ENCODE peak calls at places on chromosomes 2 and 18, in ten cellular contexts. One of them, this sample, is unnamed.

GRCh38 chr2:165793779-165794519 is at the start of gene GALNT3:
- ATAC-seq in left lobe of liver: peak
- ATAC-seq in omental fat pad: peak
- ATAC-seq in left cardiac atrium: peak
- ATAC-seq in heart left ventricle: no peak
- ATAC-seq in K562: peak
- ATAC-seq in Right ventricle myocardium inferior: peak
- ATAC-seq in CD4-positive, alpha-beta T cell: peak
- ATAC-seq in natural killer cell: peak
- ATAC-seq in stimulated activated memory B cell treated with anti-CD40 and anti-IgM and Interleukin-4, amounts not matched to agents 10 μg/mL and 1 μg/mL and 100 μg/mL, for 72 hours: peak
- ATAC-seq in this sample: peak

GRCh38 chr18:51433296-51433695 is 235.8 kb upstream of the MEX3C start:
- ATAC-seq in K562: no peak
- ATAC-seq in left lobe of liver: no peak
- ATAC-seq in CD4-positive, alpha-beta T cell: no peak
- ATAC-seq in Right ventricle myocardium inferior: no peak
- ATAC-seq in omental fat pad: no peak
- ATAC-seq in heart left ventricle: no peak
- ATAC-seq in natural killer cell: no peak
- ATAC-seq in stimulated activated memory B cell treated with anti-CD40 and anti-IgM and Interleukin-4, amounts not matched to agents 10 μg/mL and 1 μg/mL and 100 μg/mL, for 72 hours: no peak
- ATAC-seq in left cardiac atrium: no peak
- ATAC-seq in this sample: no peak

GRCh38 chr18:79574938-79575525 is 104.6 kb upstream of the CTDP1 start:
- ATAC-seq in CD4-positive, alpha-beta T cell: peak
- ATAC-seq in natural killer cell: no peak
- ATAC-seq in Right ventricle myocardium inferior: no peak
- ATAC-seq in left cardiac atrium: no peak
- ATAC-seq in omental fat pad: no peak
- ATAC-seq in K562: no peak
- ATAC-seq in heart left ventricle: no peak
- ATAC-seq in stimulated activated memory B cell treated with anti-CD40 and anti-IgM and Interleukin-4, amounts not matched to agents 10 μg/mL and 1 μg/mL and 100 μg/mL, for 72 hours: peak
- ATAC-seq in left lobe of liver: no peak
- ATAC-seq in this sample: no peak

GRCh38 chr2:53880756-53881155 is 21.0 kb upstream of the GPR75 start:
- ATAC-seq in K562: no peak
- ATAC-seq in stimulated activated memory B cell treated with anti-CD40 and anti-IgM and Interleukin-4, amounts not matched to agents 10 μg/mL and 1 μg/mL and 100 μg/mL, for 72 hours: no peak
- ATAC-seq in heart left ventricle: no peak
- ATAC-seq in CD4-positive, alpha-beta T cell: no peak
- ATAC-seq in left cardiac atrium: no peak
- ATAC-seq in left lobe of liver: no peak
- ATAC-seq in omental fat pad: no peak
- ATAC-seq in Right ventricle myocardium inferior: no peak
- ATAC-seq in natural killer cell: no peak
- ATAC-seq in this sample: no peak

GRCh38 chr2:158725496-158725895 is 69.6 kb upstream of the DAPL1 start:
- ATAC-seq in omental fat pad: no peak
- ATAC-seq in left cardiac atrium: no peak
- ATAC-seq in stimulated activated memory B cell treated with anti-CD40 and anti-IgM and Interleukin-4, amounts not matched to agents 10 μg/mL and 1 μg/mL and 100 μg/mL, for 72 hours: no peak
- ATAC-seq in heart left ventricle: peak
- ATAC-seq in natural killer cell: no peak
- ATAC-seq in K562: no peak
- ATAC-seq in Right ventricle myocardium inferior: peak
- ATAC-seq in CD4-positive, alpha-beta T cell: no peak
- ATAC-seq in left lobe of liver: no peak
- ATAC-seq in this sample: no peak

GRCh38 chr2:190755796-190756415 is 107.0 kb downstream of the NAB1 start:
- ATAC-seq in natural killer cell: no peak
- ATAC-seq in stimulated activated memory B cell treated with anti-CD40 and anti-IgM and Interleukin-4, amounts not matched to agents 10 μg/mL and 1 μg/mL and 100 μg/mL, for 72 hours: no peak
- ATAC-seq in left lobe of liver: no peak
- ATAC-seq in omental fat pad: no peak
- ATAC-seq in heart left ventricle: no peak
- ATAC-seq in CD4-positive, alpha-beta T cell: no peak
- ATAC-seq in K562: no peak
- ATAC-seq in left cardiac atrium: peak
- ATAC-seq in Right ventricle myocardium inferior: no peak
- ATAC-seq in this sample: no peak

GRCh38 chr2:197498937-197499593 is 575 bp downstream of the HSPD1 start:
- ATAC-seq in left lobe of liver: peak
- ATAC-seq in K562: peak
- ATAC-seq in stimulated activated memory B cell treated with anti-CD40 and anti-IgM and Interleukin-4, amounts not matched to agents 10 μg/mL and 1 μg/mL and 100 μg/mL, for 72 hours: peak
- ATAC-seq in natural killer cell: no peak
- ATAC-seq in left cardiac atrium: peak
- ATAC-seq in omental fat pad: peak
- ATAC-seq in heart left ventricle: no peak
- ATAC-seq in CD4-positive, alpha-beta T cell: no peak
- ATAC-seq in Right ventricle myocardium inferior: peak
- ATAC-seq in this sample: no peak

GRCh38 chr2:108417254-108417653 is 31.8 kb upstream of the GCC2 start:
- ATAC-seq in CD4-positive, alpha-beta T cell: no peak
- ATAC-seq in Right ventricle myocardium inferior: no peak
- ATAC-seq in left lobe of liver: peak
- ATAC-seq in stimulated activated memory B cell treated with anti-CD40 and anti-IgM and Interleukin-4, amounts not matched to agents 10 μg/mL and 1 μg/mL and 100 μg/mL, for 72 hours: no peak
- ATAC-seq in omental fat pad: no peak
- ATAC-seq in natural killer cell: no peak
- ATAC-seq in heart left ventricle: no peak
- ATAC-seq in left cardiac atrium: no peak
- ATAC-seq in K562: peak
- ATAC-seq in this sample: no peak

GRCh38 chr2:140311905-140312304 is 1531.7 kb upstream of the NXPH2 start:
- ATAC-seq in omental fat pad: no peak
- ATAC-seq in Right ventricle myocardium inferior: no peak
- ATAC-seq in CD4-positive, alpha-beta T cell: no peak
- ATAC-seq in K562: no peak
- ATAC-seq in left cardiac atrium: no peak
- ATAC-seq in left lobe of liver: no peak
- ATAC-seq in natural killer cell: no peak
- ATAC-seq in heart left ventricle: no peak
- ATAC-seq in stimulated activated memory B cell treated with anti-CD40 and anti-IgM and Interleukin-4, amounts not matched to agents 10 μg/mL and 1 μg/mL and 100 μg/mL, for 72 hours: no peak
- ATAC-seq in this sample: no peak

GRCh38 chr2:238913931-238914647 is 66.2 kb downstream of the TWIST2 start:
- ATAC-seq in CD4-positive, alpha-beta T cell: no peak
- ATAC-seq in Right ventricle myocardium inferior: no peak
- ATAC-seq in heart left ventricle: no peak
- ATAC-seq in left lobe of liver: no peak
- ATAC-seq in natural killer cell: no peak
- ATAC-seq in omental fat pad: no peak
- ATAC-seq in stimulated activated memory B cell treated with anti-CD40 and anti-IgM and Interleukin-4, amounts not matched to agents 10 μg/mL and 1 μg/mL and 100 μg/mL, for 72 hours: no peak
- ATAC-seq in left cardiac atrium: no peak
- ATAC-seq in K562: no peak
- ATAC-seq in this sample: no peak

GRCh38 chr2:191895195-191895594 is 48.3 kb upstream of the CAVIN2 start:
- ATAC-seq in Right ventricle myocardium inferior: no peak
- ATAC-seq in K562: peak
- ATAC-seq in heart left ventricle: no peak
- ATAC-seq in omental fat pad: no peak
- ATAC-seq in left lobe of liver: no peak
- ATAC-seq in stimulated activated memory B cell treated with anti-CD40 and anti-IgM and Interleukin-4, amounts not matched to agents 10 μg/mL and 1 μg/mL and 100 μg/mL, for 72 hours: no peak
- ATAC-seq in natural killer cell: no peak
- ATAC-seq in CD4-positive, alpha-beta T cell: no peak
- ATAC-seq in left cardiac atrium: no peak
- ATAC-seq in this sample: no peak

GRCh38 chr2:190867182-190867581 is 13.4 kb upstream of the GLS start:
- ATAC-seq in K562: no peak
- ATAC-seq in left cardiac atrium: no peak
- ATAC-seq in omental fat pad: no peak
- ATAC-seq in stimulated activated memory B cell treated with anti-CD40 and anti-IgM and Interleukin-4, amounts not matched to agents 10 μg/mL and 1 μg/mL and 100 μg/mL, for 72 hours: no peak
- ATAC-seq in CD4-positive, alpha-beta T cell: no peak
- ATAC-seq in left lobe of liver: no peak
- ATAC-seq in heart left ventricle: no peak
- ATAC-seq in Right ventricle myocardium inferior: no peak
- ATAC-seq in natural killer cell: no peak
- ATAC-seq in this sample: no peak

GRCh38 chr2:125227843-125228392 is 1202.8 kb downstream of the CNTNAP5 start:
- ATAC-seq in Right ventricle myocardium inferior: no peak
- ATAC-seq in omental fat pad: no peak
- ATAC-seq in K562: no peak
- ATAC-seq in natural killer cell: no peak
- ATAC-seq in left lobe of liver: no peak
- ATAC-seq in heart left ventricle: no peak
- ATAC-seq in CD4-positive, alpha-beta T cell: no peak
- ATAC-seq in left cardiac atrium: no peak
- ATAC-seq in stimulated activated memory B cell treated with anti-CD40 and anti-IgM and Interleukin-4, amounts not matched to agents 10 μg/mL and 1 μg/mL and 100 μg/mL, for 72 hours: no peak
- ATAC-seq in this sample: no peak

GRCh38 chr2:132670961-132671781 is 1.2 kb upstream of the LYPD1 start:
- ATAC-seq in CD4-positive, alpha-beta T cell: no peak
- ATAC-seq in Right ventricle myocardium inferior: no peak
- ATAC-seq in left cardiac atrium: no peak
- ATAC-seq in K562: no peak
- ATAC-seq in left lobe of liver: no peak
- ATAC-seq in omental fat pad: peak
- ATAC-seq in stimulated activated memory B cell treated with anti-CD40 and anti-IgM and Interleukin-4, amounts not matched to agents 10 μg/mL and 1 μg/mL and 100 μg/mL, for 72 hours: no peak
- ATAC-seq in natural killer cell: no peak
- ATAC-seq in heart left ventricle: no peak
- ATAC-seq in this sample: peak

GRCh38 chr2:23480991-23481797 is 96.2 kb downstream of the KLHL29 start:
- ATAC-seq in Right ventricle myocardium inferior: no peak
- ATAC-seq in K562: no peak
- ATAC-seq in omental fat pad: peak
- ATAC-seq in stimulated activated memory B cell treated with anti-CD40 and anti-IgM and Interleukin-4, amounts not matched to agents 10 μg/mL and 1 μg/mL and 100 μg/mL, for 72 hours: no peak
- ATAC-seq in natural killer cell: no peak
- ATAC-seq in left lobe of liver: peak
- ATAC-seq in heart left ventricle: no peak
- ATAC-seq in CD4-positive, alpha-beta T cell: no peak
- ATAC-seq in left cardiac atrium: no peak
- ATAC-seq in this sample: peak

GRCh38 chr2:287471-287885 is 413 bp downstream of the ALKAL2 start:
- ATAC-seq in CD4-positive, alpha-beta T cell: no peak
- ATAC-seq in natural killer cell: peak
- ATAC-seq in stimulated activated memory B cell treated with anti-CD40 and anti-IgM and Interleukin-4, amounts not matched to agents 10 μg/mL and 1 μg/mL and 100 μg/mL, for 72 hours: peak
- ATAC-seq in omental fat pad: peak
- ATAC-seq in left lobe of liver: peak
- ATAC-seq in K562: no peak
- ATAC-seq in heart left ventricle: no peak
- ATAC-seq in Right ventricle myocardium inferior: peak
- ATAC-seq in left cardiac atrium: peak
- ATAC-seq in this sample: no peak

GRCh38 chr2:172908275-172908674 is 167.4 kb upstream of the MAP3K20 start:
- ATAC-seq in omental fat pad: no peak
- ATAC-seq in left cardiac atrium: no peak
- ATAC-seq in heart left ventricle: no peak
- ATAC-seq in stimulated activated memory B cell treated with anti-CD40 and anti-IgM and Interleukin-4, amounts not matched to agents 10 μg/mL and 1 μg/mL and 100 μg/mL, for 72 hours: no peak
- ATAC-seq in left lobe of liver: no peak
- ATAC-seq in natural killer cell: no peak
- ATAC-seq in CD4-positive, alpha-beta T cell: no peak
- ATAC-seq in K562: no peak
- ATAC-seq in Right ventricle myocardium inferior: no peak
- ATAC-seq in this sample: no peak

GRCh38 chr2:178796079-178796677 is 11.0 kb downstream of the TTN start:
- ATAC-seq in Right ventricle myocardium inferior: no peak
- ATAC-seq in natural killer cell: no peak
- ATAC-seq in CD4-positive, alpha-beta T cell: no peak
- ATAC-seq in stimulated activated memory B cell treated with anti-CD40 and anti-IgM and Interleukin-4, amounts not matched to agents 10 μg/mL and 1 μg/mL and 100 μg/mL, for 72 hours: no peak
- ATAC-seq in omental fat pad: no peak
- ATAC-seq in left cardiac atrium: no peak
- ATAC-seq in K562: no peak
- ATAC-seq in heart left ventricle: no peak
- ATAC-seq in left lobe of liver: no peak
- ATAC-seq in this sample: no peak

GRCh38 chr18:36530676-36531405 is 233.3 kb downstream of the FHOD3 start:
- ATAC-seq in K562: no peak
- ATAC-seq in omental fat pad: no peak
- ATAC-seq in left cardiac atrium: no peak
- ATAC-seq in CD4-positive, alpha-beta T cell: no peak
- ATAC-seq in stimulated activated memory B cell treated with anti-CD40 and anti-IgM and Interleukin-4, amounts not matched to agents 10 μg/mL and 1 μg/mL and 100 μg/mL, for 72 hours: no peak
- ATAC-seq in left lobe of liver: no peak
- ATAC-seq in heart left ventricle: no peak
- ATAC-seq in Right ventricle myocardium inferior: no peak
- ATAC-seq in natural killer cell: no peak
- ATAC-seq in this sample: no peak

GRCh38 chr2:240129731-240130392 is 6.2 kb downstream of the COPS9 start:
- ATAC-seq in stimulated activated memory B cell treated with anti-CD40 and anti-IgM and Interleukin-4, amounts not matched to agents 10 μg/mL and 1 μg/mL and 100 μg/mL, for 72 hours: no peak
- ATAC-seq in Right ventricle myocardium inferior: no peak
- ATAC-seq in omental fat pad: no peak
- ATAC-seq in heart left ventricle: no peak
- ATAC-seq in left lobe of liver: no peak
- ATAC-seq in K562: no peak
- ATAC-seq in CD4-positive, alpha-beta T cell: no peak
- ATAC-seq in natural killer cell: no peak
- ATAC-seq in left cardiac atrium: no peak
- ATAC-seq in this sample: no peak